ENCODE peak calls at places on chromosomes 4 and X, in five cellular contexts. M is coronary artery, C is GM06990, B is fibroblast of mammary gland, R is ascending aorta. N is an unnamed sample.

GRCh38 chr4:81319657-81320056 is 104.6 kb upstream of the PRKG2 start:
- DNase-seq in R (no peak), C (no peak), B (no peak), M (no peak), N (no peak)

GRCh38 chr4:163467371-163467770 is 6.2 kb downstream of the TKTL2 start:
- DNase-seq in R (no peak), M (no peak), B (peak), C (no peak), N (no peak)

GRCh38 chr4:137819964-137820383 is 287.7 kb upstream of the PCDH18 start:
- DNase-seq in B (peak), C (no peak), M (no peak), R (no peak), N (no peak)

GRCh38 chrX:54891573-54891972 is 29.1 kb upstream of the TRO start:
- DNase-seq in B (peak), R (no peak), M (no peak), C (no peak), N (no peak)

GRCh38 chrX:23514082-23514481 is 153.2 kb upstream of the PRDX4 start:
- DNase-seq in M (no peak), B (no peak), R (no peak), C (no peak), N (no peak)

GRCh38 chr4:17232575-17233253 is 279.2 kb downstream of the QDPR start:
- DNase-seq in B (peak), M (no peak), R (peak), C (no peak), N (no peak)

GRCh38 chrX:102765217-102765616 is 44.7 kb downstream of the GPRASP3 start:
- DNase-seq in R (peak), B (peak), M (no peak), C (no peak), N (no peak)

GRCh38 chrX:102832661-102833060 is 104.4 kb upstream of the RAB40AL start:
- DNase-seq in M (no peak), B (peak), R (no peak), C (no peak), N (no peak)

GRCh38 chr4:185352202-185352601 is 43.5 kb downstream of the LRP2BP start:
- DNase-seq in M (no peak), C (no peak), B (no peak), R (no peak), N (no peak)

GRCh38 chrX:103730746-103731508 is 20.2 kb downstream of the TMEM31 start:
- DNase-seq in B (peak), C (no peak), R (no peak), M (no peak), N (no peak)

GRCh38 chrX:10450229-10450958 is 170.0 kb downstream of the MID1 start:
- DNase-seq in B (peak), C (no peak), M (no peak), R (no peak), N (no peak)

GRCh38 chr4:118398226-118399090 is 45.7 kb upstream of the PRSS12 start:
- DNase-seq in R (no peak), B (no peak), C (peak), M (no peak), N (no peak)

GRCh38 chr4:136713140-136713539 is 819.2 kb downstream of the PCDH18 start:
- DNase-seq in R (no peak), M (no peak), C (no peak), B (peak), N (no peak)

GRCh38 chr4:66736593-66736992 is 808.7 kb downstream of the CENPC start:
- DNase-seq in C (no peak), B (no peak), R (no peak), M (no peak), N (no peak)

GRCh38 chrX:44101300-44101699 is 128.1 kb upstream of the NDP start:
- DNase-seq in C (no peak), B (peak), R (no peak), M (no peak), N (no peak)

GRCh38 chr4:94934201-94934600 is 176.4 kb downstream of the BMPR1B start:
- DNase-seq in C (no peak), B (peak), R (no peak), M (no peak), N (no peak)

GRCh38 chr4:155676430-155676825 is 9.8 kb downstream of the GUCY1A1 start:
- DNase-seq in B (no peak), M (no peak), R (no peak), C (no peak), N (no peak)

GRCh38 chrX:22699591-22700091 is 300.1 kb upstream of the DDX53 start:
- DNase-seq in M (no peak), R (no peak), C (no peak), B (peak), N (no peak)

GRCh38 chr4:177283167-177283566 is 26.5 kb upstream of the NEIL3 start:
- DNase-seq in R (no peak), M (no peak), B (peak), C (no peak), N (no peak)

GRCh38 chr4:123495530-123495929 is 98.9 kb downstream of the SPRY1 start:
- DNase-seq in R (no peak), B (peak), M (no peak), C (no peak), N (no peak)

GRCh38 chrX:11702965-11703631 is 37.4 kb upstream of the ARHGAP6 start:
- DNase-seq in C (no peak), M (no peak), R (no peak), B (no peak), N (no peak)

GRCh38 chrX:69503228-69503834 is 795 bp upstream of the NALF2 start:
- DNase-seq in R (no peak), B (peak), M (no peak), C (no peak), N (no peak)
- TF ChIP-seq CTCF in R (no peak), B (peak), M (no peak), C (no peak), N (peak)

DNA sequence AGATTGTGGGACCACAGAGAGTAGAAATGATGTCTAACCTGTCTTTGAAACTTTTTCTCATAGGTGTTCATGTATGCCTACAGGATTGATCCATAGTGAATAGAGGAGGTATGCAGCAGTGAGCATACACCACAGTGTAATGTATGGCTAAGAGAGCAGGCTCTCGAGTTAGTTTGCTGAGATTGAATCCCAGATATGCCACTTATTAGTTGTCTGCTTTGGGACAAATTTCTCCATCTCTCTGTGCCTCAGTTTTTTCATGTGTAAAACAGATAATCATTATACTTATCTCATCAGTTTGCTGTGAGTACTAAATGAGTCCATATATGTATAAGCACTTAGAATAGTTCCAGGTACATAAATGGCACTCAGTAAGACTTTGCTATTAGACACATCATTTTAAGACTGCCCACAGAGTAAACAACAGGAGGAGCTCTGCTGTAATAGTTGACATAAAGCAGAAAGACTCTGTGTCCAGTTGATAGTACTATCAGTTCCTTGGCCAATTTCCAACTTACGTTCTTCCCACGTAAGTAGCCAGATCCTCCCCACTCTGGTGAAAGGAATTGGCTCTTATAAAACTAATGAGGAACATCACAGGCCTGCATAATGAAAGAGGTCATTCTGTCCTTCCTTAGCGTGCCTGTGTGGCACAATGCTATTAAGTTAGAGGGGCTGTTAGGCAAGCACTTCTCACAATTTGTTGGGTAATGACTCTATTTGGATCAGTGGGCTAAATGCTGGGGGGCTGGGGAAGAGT is 20.7 kb upstream of the RNF150 start:
- DNase-seq in M (no peak), B (peak), C (no peak), R (no peak), N (no peak)
- TF ChIP-seq CTCF in M (no peak), B (no peak), C (no peak), R (no peak), N (no peak)

DNA sequence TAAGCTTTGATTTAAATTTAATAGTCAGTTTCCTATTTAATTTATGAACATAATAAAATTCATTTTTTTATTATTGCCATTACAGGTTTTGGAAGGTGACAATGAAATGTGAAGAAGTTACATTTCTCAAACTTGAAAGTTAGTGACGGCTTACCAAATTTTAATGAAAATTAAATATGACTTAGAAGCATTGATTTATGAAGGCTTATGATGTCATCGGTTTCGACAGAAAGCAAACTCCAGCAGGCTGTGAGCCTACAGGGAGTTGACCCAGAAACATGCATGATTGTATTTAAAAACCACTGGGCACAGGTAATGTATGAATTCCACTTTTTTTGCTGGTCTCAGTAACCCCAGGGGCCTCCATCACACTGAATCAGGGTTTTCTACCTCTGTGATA is 157.1 kb downstream of the FHIP1A start:
- DNase-seq in M (no peak), C (no peak), R (no peak), B (no peak), N (no peak)
- TF ChIP-seq CTCF in M (no peak), C (no peak), R (no peak), B (no peak), N (no peak)

DNA sequence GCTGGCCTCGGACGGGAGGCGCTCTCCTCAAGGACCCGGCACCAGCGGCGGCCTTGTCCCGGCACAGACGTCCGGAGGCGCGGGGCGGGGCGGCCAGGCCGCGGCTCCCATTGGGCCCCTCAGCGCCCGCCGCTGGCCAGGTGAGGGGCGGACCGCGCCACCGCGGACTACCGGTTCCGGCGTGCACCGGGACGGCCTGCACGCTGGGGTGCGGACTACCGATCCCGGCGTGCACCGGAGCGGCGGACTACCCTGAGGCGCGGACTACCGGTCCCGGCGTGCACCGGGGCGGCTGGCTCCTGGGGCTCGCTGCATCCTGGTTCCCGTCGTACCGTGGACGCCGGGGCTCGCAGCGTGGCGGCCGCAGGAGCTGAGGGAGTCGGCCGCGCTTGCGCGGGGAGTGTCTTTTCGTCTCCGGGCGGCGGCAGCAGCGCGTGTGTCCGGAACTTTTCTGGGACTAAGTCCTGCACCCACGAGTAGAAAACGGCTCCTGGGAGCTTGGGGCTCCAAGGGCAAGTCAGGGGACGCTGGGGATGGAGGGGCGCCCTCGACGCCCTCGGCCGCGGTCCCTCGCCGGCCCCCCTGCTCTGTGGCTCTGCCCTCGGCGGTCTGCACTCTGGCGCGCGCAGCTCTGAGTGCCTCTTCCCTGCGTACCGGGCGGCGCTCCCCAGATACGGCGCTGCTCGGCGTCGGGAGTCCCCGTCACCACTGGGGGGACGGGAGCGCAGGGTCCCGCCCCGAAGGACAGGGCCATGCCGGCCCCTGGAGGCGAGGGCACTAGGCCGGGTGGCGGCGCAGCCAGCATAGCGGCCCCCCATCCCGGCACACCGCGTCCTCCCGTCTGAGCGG is at the start of gene LETM1:
- DNase-seq in B (peak), C (peak), M (peak), R (peak), N (peak)
- TF ChIP-seq CTCF in B (no peak), C (peak), M (no peak), R (peak), N (peak)